ENCODE peak calls at places on chromosomes 1 and 21, in eight cellular contexts. X is EL, K is T-helper 1 cell, L is glomerular endothelial cell, Q is foreskin fibroblast, A is suprapubic skin, P is H54, J is activated gamma-delta T cell. Y is an unnamed sample.

GRCh38 chr1:180173952-180174351 is 19.3 kb downstream of the QSOX1 start:
- DNase-seq in X (peak), K (no peak), L (no peak), Q (peak), A (no peak), P (no peak), J (no peak), Y (no peak)

GRCh38 chr1:169309178-169310166 is 58.1 kb downstream of the NME7 start:
- DNase-seq in X (no peak), K (no peak), L (no peak), Q (no peak), A (no peak), P (no peak), J (no peak), Y (no peak)

GRCh38 chr1:238052496-238053266 is 162.0 kb upstream of the ZP4 start:
- DNase-seq in X (peak), K (no peak), L (no peak), Q (no peak), A (no peak), P (no peak), J (no peak), Y (no peak)

GRCh38 chr1:201889092-201889968 is 632 bp downstream of the SHISA4 start:
- DNase-seq in X (no peak), K (no peak), L (no peak), Q (no peak), A (no peak), P (no peak), J (no peak), Y (no peak)

GRCh38 chr1:46174448-46175231 is at the start of gene TSPAN1:
- DNase-seq in X (peak), K (no peak), L (no peak), Q (no peak), A (no peak), P (no peak), J (no peak), Y (no peak)

GRCh38 chr21:41142051-41142795 is 25.7 kb upstream of the BACE2 start:
- DNase-seq in X (peak), K (no peak), L (no peak), Q (no peak), A (no peak), P (no peak), J (no peak), Y (no peak)

GRCh38 chr1:229885568-229886495 is 181.2 kb upstream of the GALNT2 start:
- DNase-seq in X (peak), K (no peak), L (no peak), Q (no peak), A (no peak), P (no peak), J (no peak), Y (no peak)

GRCh38 chr1:154501423-154502065 is 475 bp upstream of the TDRD10 start:
- DNase-seq in X (peak), K (no peak), L (no peak), Q (peak), A (peak), P (no peak), J (no peak), Y (no peak)

GRCh38 chr1:92831368-92831761 is 475 bp upstream of the RPL5 start:
- DNase-seq in X (no peak), K (no peak), L (no peak), Q (no peak), A (no peak), P (no peak), J (no peak), Y (no peak)

GRCh38 chr1:59699227-59699847 is 115.4 kb upstream of the HOOK1 start:
- DNase-seq in X (peak), K (no peak), L (no peak), Q (peak), A (no peak), P (peak), J (no peak), Y (peak)

GRCh38 chr1:204358605-204359004 is 1.1 kb downstream of the PLEKHA6 start:
- DNase-seq in X (no peak), K (no peak), L (no peak), Q (no peak), A (no peak), P (no peak), J (no peak), Y (no peak)

GRCh38 chr1:225903623-225904022 is 14.7 kb upstream of the LEFTY1 start:
- DNase-seq in X (no peak), K (no peak), L (no peak), Q (no peak), A (no peak), P (no peak), J (no peak), Y (no peak)

GRCh38 chr1:227938911-227939790 is 8.6 kb downstream of the WNT9A start:
- DNase-seq in X (no peak), K (no peak), L (no peak), Q (no peak), A (peak), P (no peak), J (no peak), Y (no peak)

GRCh38 chr1:227899141-227899819 is 48.5 kb downstream of the WNT9A start:
- DNase-seq in X (no peak), K (no peak), L (no peak), Q (no peak), A (peak), P (no peak), J (no peak), Y (no peak)

GRCh38 chr21:15363921-15364320 is 299.1 kb upstream of the NRIP1 start:
- DNase-seq in X (no peak), K (no peak), L (no peak), Q (no peak), A (no peak), P (no peak), J (no peak), Y (no peak)

GRCh38 chr1:27526569-27527222 is 36.7 kb upstream of the WASF2 start:
- DNase-seq in X (no peak), K (no peak), L (no peak), Q (no peak), A (no peak), P (no peak), J (no peak), Y (no peak)